ENCODE peak calls at places on chromosomes 1 and 21, in eight cellular contexts. P, K, U, O, V, F, X and N are unnamed samples. For H3K4me1, the result is how much of the 10 kb centered on the place peaks cover.

GRCh38 chr1:190067592-190067991 is 410.1 kb downstream of the BRINP3 start:
- DNase-seq in P (no peak), K (no peak), U (no peak), O (no peak), V (no peak), F (no peak), X (no peak), N (peak)

GRCh38 chr1:73910466-73910865 is 287.5 kb downstream of the LRRIQ3 start:
- DNase-seq in P (no peak), K (no peak), U (no peak), O (no peak), V (no peak), F (no peak), X (no peak), N (no peak)

GRCh38 chr1:196808529-196809235 is 10.8 kb upstream of the CFHR1 start:
- DNase-seq in P (no peak), K (no peak), U (no peak), O (no peak), V (no peak), F (no peak), X (no peak), N (no peak)

GRCh38 chr1:43619996-43620920 is 29.7 kb upstream of the KDM4A start:
- DNase-seq in P (no peak), K (no peak), U (no peak), O (no peak), V (no peak), F (no peak), X (no peak), N (no peak)

GRCh38 chr21:21063828-21064227 is 65.6 kb downstream of the NCAM2 start:
- DNase-seq in P (no peak), K (no peak), U (no peak), O (no peak), V (no peak), F (no peak), X (no peak), N (no peak)

GRCh38 chr1:159008744-159009188 is 941 bp upstream of the IFI16 start:
- DNase-seq in P (no peak), K (no peak), U (no peak), O (peak), V (peak), F (no peak), X (no peak), N (no peak)

GRCh38 chr1:3403388-3404179 is 50.9 kb upstream of the ARHGEF16 start:
- DNase-seq in P (no peak), K (no peak), U (no peak), O (no peak), V (no peak), F (peak), X (no peak), N (no peak)

GRCh38 chr1:6460349-6461236 is 5.4 kb downstream of the TNFRSF25 start:
- DNase-seq in P (no peak), K (no peak), U (no peak), O (peak), V (no peak), F (no peak), X (no peak), N (no peak)

GRCh38 chr21:46021978-46022544 is 40.5 kb downstream of the COL6A1 start:
- DNase-seq in P (peak), K (no peak), U (peak), O (no peak), V (peak), F (no peak), X (no peak), N (no peak)

DNA sequence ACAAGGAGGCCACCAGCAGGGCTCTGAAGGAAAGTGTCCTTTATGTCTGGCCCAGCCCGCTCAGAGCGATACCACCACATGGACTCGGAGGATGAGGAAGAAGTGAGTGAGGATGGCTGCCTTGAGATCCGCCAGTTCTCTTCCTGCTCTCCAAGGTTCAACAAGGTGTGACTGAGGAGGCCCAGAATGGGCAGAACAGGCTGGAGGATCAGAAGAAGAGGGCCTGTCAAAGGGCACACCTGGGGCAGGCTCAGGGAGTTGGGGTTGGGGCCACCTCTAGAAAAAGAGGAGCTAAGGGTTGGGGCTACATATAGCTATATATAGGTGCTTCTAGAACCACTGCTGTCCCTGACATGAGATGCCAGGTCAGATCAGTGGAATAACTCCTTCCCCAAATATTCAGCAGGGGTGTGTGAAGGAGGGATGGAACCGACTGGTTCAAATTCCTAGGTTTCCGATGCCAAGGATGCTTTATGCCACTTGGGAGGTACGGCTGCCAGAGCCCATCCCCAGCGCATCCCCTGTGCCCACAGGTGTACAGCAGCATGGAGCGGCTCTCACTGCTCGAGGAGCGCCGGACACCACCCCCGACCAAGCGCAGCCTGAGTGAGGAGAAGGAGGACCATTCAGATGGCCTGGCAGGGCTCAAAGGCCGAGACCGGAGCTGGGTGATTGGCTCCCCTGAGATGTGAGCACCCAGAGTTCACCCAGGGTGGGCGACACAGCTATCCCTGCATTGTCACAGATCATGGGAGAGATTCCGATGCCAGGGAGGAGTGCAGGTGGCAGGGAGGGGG is 102.2 kb downstream of the PIK3R3 start:
- DNase-seq in P (no peak), K (no peak), U (no peak), O (no peak), V (no peak), F (no peak), X (no peak), N (no peak)
- H3K27ac ChIP-seq in P (no peak), K (no peak), U (peak), O (no peak), V (no peak), F (no peak), X (no peak), N (no peak)

GRCh38 chr1:156106624-156107488 is 7.7 kb upstream of the LMNA start:
- DNase-seq in P (peak), K (no peak), U (peak), O (no peak), V (peak), F (peak), X (no peak), N (no peak)
- H3K4me1 ChIP-seq in P (under half), K (under half), U (under half), O (under half), V (under half), F (under half), X (under half), N (under half)

DNA sequence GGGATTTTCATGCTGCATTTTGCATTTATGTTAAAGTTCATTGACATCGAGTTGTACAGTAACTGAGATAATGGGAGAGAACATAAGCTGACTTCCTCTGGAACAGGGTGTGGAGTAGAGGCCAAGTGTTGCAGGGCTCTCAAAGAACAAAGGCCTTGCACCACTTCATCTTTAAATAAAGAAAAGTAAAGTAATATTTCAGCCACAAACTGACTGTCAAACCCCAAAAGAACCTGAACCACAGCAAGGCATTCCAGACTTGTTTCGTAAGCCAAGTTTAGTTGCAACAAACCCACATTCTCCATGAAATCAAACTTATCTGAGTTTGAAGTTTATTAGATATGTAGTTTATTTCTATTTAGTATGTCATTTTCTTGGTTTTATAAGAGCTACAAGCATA is 19.1 kb upstream of the HMGCS2 start:
- DNase-seq in P (peak), K (no peak), U (no peak), O (no peak), V (no peak), F (no peak), X (no peak), N (no peak)
- H3K27ac ChIP-seq in P (no peak), K (no peak), U (no peak), O (no peak), V (no peak), F (no peak), X (no peak), N (no peak)

GRCh38 chr1:157139125-157139524 is 930 bp upstream of the ETV3 start:
- DNase-seq in P (no peak), K (no peak), U (no peak), O (no peak), V (no peak), F (no peak), X (no peak), N (no peak)

GRCh38 chr1:157142765-157143423 is 4.7 kb upstream of the ETV3 start:
- DNase-seq in P (no peak), K (no peak), U (no peak), O (no peak), V (no peak), F (no peak), X (no peak), N (no peak)

GRCh38 chr1:157140068-157140588 is 1.9 kb upstream of the ETV3 start:
- DNase-seq in P (peak), K (no peak), U (no peak), O (no peak), V (no peak), F (peak), X (no peak), N (no peak)

GRCh38 chr1:157142245-157142644 is 4.0 kb upstream of the ETV3 start:
- DNase-seq in P (no peak), K (no peak), U (no peak), O (no peak), V (no peak), F (no peak), X (no peak), N (no peak)

DNA sequence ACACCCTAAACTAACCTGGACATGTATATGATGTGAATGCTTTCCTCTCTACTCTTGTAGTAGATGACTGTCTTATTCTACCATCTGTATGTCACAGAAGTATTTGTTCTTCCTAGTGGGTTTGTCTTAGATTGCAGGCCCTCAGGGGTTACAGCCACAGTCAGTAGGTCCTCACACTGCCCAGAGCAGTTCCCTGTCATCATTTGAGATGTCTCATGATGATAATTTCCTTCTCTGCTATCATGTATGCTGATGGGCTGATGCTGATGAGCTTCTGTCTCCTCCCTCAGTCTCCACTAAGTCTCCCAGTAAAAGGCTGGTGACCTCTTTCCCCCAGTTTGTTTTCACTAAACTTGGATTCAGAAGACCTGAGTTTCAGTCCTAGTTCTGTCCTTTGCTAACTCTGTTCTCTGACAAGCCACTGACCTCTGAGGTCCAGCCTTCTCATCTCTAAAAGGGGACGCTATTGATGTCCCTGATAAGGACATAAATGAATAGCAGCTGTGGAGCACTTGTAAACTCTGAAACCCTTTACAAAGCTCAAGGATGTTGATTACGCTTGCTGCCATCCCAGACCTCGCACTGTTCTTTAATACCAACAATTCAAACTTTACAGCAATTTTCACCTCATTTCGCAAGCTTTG is 3.1 kb upstream of the ETV3 start:
- DNase-seq in P (no peak), K (no peak), U (no peak), O (no peak), V (no peak), F (peak), X (no peak), N (no peak)
- H3K4me1 ChIP-seq in P (under half), K (under half), U (under half), O (under half), V (under half), F (under half), X (under half), N (under half)

GRCh38 chr1:205746757-205747412 is 3.1 kb downstream of the NUCKS1 start:
- DNase-seq in P (peak), K (no peak), U (no peak), O (no peak), V (no peak), F (no peak), X (no peak), N (peak)
- H3K27ac ChIP-seq in P (peak), K (peak), U (peak), O (peak), V (no peak), F (no peak), X (no peak), N (no peak)

DNA sequence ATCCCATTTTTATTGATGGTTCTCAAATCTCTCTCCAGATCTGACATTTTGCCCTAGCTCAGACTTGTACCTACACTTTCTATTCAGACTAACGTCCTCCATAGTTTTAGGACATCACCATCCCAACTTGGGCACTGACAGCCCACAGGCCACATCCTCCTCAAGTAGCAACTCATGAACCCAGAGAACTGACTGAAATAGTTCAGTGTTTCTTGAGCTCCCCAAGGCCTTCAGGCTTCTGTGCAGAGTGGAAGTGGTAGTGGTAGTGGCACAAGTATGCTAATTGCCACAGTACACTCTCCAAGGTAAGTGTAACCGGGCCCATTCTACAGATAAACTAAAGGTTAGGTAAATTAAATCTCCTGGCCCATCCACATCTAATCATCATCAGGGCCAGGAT is 112.6 kb downstream of the SLC45A1 start:
- DNase-seq in P (no peak), K (no peak), U (no peak), O (no peak), V (no peak), F (no peak), X (no peak), N (no peak)
- H3K4me1 ChIP-seq in P (under half), K (under half), U (under half), O (under half), V (under half), F (under half), X (under half), N (under half)

GRCh38 chr1:119898520-119898919 is 2.2 kb upstream of the ADAM30 start:
- DNase-seq in P (no peak), K (no peak), U (no peak), O (no peak), V (no peak), F (no peak), X (no peak), N (no peak)

GRCh38 chr1:119893238-119893791 is 3.0 kb downstream of the ADAM30 start:
- DNase-seq in P (no peak), K (no peak), U (no peak), O (no peak), V (no peak), F (no peak), X (no peak), N (no peak)

GRCh38 chr1:119896303-119896702 is at the start of gene ADAM30:
- DNase-seq in P (no peak), K (no peak), U (no peak), O (no peak), V (no peak), F (no peak), X (no peak), N (no peak)

GRCh38 chr1:119895102-119895501 is 1.2 kb downstream of the ADAM30 start:
- DNase-seq in P (no peak), K (no peak), U (no peak), O (no peak), V (no peak), F (peak), X (no peak), N (no peak)

GRCh38 chr1:119893827-119894700 is 2.3 kb downstream of the ADAM30 start:
- DNase-seq in P (no peak), K (no peak), U (no peak), O (no peak), V (no peak), F (no peak), X (no peak), N (no peak)
- H3K27ac ChIP-seq in P (no peak), K (no peak), U (no peak), O (no peak), V (no peak), F (no peak), X (no peak), N (no peak)

DNA sequence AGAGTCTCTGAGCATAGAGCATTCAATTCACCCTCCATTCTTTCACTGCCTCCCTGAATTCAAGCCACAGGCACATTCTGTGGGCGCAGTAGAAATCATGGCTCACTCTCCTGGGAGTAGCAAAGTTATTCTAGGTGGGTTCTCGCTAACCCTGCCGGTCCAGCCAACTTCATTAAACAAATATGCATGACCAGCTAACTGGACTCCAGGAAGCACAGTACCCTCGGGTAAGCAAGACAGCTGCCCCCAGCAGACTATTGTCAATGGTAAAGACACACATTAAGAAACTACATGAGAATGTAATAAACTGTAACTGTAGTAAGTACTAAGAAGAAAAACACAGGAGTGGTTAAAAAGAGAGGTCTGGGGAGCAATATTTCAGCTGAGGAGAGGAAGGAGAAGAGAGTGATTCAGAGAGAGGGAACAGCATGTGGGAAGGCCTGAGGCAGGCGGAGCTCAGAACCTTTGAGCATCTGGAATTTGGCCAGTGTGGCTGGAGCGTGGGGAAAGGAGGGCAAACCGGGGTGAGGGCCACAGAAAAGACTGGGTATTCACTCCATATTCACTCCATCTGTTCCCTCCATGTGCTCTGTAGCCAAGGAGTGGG is 7.4 kb downstream of the SLC2A5 start:
- DNase-seq in P (peak), K (no peak), U (no peak), O (no peak), V (no peak), F (no peak), X (no peak), N (no peak)
- H3K4me1 ChIP-seq in P (under half), K (under half), U (under half), O (under half), V (under half), F (under half), X (under half), N (under half)

GRCh38 chr1:99003911-99004269 is 771 bp downstream of the PLPPR5 start:
- DNase-seq in P (no peak), K (no peak), U (no peak), O (no peak), V (no peak), F (peak), X (no peak), N (no peak)

GRCh38 chr1:99005537-99005942 is 879 bp upstream of the PLPPR5 start:
- DNase-seq in P (peak), K (no peak), U (no peak), O (no peak), V (peak), F (peak), X (no peak), N (no peak)

GRCh38 chr1:99005142-99005491 is 456 bp upstream of the PLPPR5 start:
- DNase-seq in P (peak), K (no peak), U (no peak), O (no peak), V (peak), F (peak), X (no peak), N (no peak)

GRCh38 chr1:99007366-99007765 is 2.7 kb upstream of the PLPPR5 start:
- DNase-seq in P (no peak), K (no peak), U (no peak), O (no peak), V (no peak), F (no peak), X (no peak), N (peak)

DNA sequence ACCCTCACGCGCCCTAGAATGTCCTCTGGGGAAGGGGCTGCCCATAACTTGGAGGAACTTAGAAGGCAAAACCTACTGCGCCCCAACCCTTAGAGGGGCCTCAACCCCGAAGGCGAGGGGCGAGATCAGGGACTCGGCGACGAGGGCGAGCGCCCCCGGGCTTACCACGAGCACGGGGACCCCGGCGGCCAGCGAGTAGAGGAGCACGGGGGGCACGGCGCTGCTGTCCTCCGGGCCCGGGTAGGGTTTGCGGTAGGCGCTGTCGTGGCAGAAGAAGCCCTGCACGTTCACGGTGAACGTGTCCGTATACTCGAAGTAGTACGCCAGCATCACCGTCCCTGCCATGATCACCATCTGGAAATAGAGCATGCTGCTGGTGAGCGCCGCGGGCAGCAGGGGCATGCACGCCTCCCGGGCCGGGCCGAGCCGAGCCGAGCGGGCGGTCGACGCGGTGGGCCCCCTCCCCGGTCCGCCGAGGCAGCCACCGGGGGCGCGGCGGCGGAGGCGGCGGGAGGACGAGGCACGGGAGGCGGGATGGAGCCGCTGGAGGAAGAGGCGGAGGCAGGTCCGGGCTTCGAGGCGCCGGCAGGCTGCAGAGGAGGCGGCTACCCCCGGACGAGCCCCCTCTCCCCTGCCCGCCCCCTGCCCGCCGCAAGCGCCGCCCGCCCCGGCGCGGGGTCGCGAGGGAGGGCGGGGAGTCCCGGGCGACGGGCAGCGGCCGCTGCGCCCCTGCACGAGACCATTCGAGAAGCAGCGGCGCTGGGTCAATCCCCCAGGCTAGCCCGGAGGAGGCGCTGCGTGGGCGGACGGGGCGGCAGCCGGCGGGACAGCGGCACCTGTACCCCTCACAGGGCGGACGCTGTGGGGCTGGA is at the start of gene PLPPR5:
- DNase-seq in P (peak), K (no peak), U (no peak), O (no peak), V (peak), F (peak), X (no peak), N (no peak)
- H3K27ac ChIP-seq in P (no peak), K (no peak), U (no peak), O (no peak), V (no peak), F (no peak), X (no peak), N (no peak)